ENCODE peak calls at places on chromosomes 2 and 18, in four cellular contexts. I is lung, M is GM23248, C is RCC 7860. J is an unnamed sample.
A peak's percentile ranks its signal among the peaks of the same experiment; 100 is the strongest.

GRCh38 chr18:48292787-48293409 is 116.3 kb downstream of the ZBTB7C start:
- DNase-seq in M (no peak), I (peak; percentile 6), C (no peak), J (no peak)

GRCh38 chr2:15776629-15776919 is 163.8 kb upstream of the MYCN start:
- DNase-seq in C (no peak), M (no peak), I (no peak), J (no peak)

GRCh38 chr2:88903744-88904353 is 212.4 kb downstream of the RPIA start:
- DNase-seq in M (peak; percentile 58), C (no peak), I (no peak), J (peak; percentile 38)

GRCh38 chr2:176174382-176174834 is 14.1 kb upstream of the HOXD1 start:
- DNase-seq in M (no peak), I (no peak), C (peak; percentile 52), J (peak; percentile 50)

GRCh38 chr18:79574938-79575525 is 104.6 kb upstream of the CTDP1 start:
- DNase-seq in I (no peak), C (no peak), M (no peak), J (no peak)

GRCh38 chr2:73414651-73415050 is 29.0 kb downstream of the ALMS1 start:
- DNase-seq in M (peak; percentile 40), I (no peak), C (no peak), J (no peak)

GRCh38 chr2:188399159-188399558 is 107.5 kb downstream of the GULP1 start:
- DNase-seq in M (peak; percentile 42), I (no peak), C (peak; percentile 76), J (peak; percentile 79)

GRCh38 chr2:102304711-102305591 is 6.4 kb upstream of the IL1RL1 start:
- DNase-seq in C (no peak), I (no peak), M (no peak), J (no peak)

GRCh38 chr2:158099716-158100115 is 2.0 kb upstream of the UPP2 start:
- DNase-seq in I (no peak), C (peak; percentile 49), M (peak; percentile 20), J (peak; percentile 29)

GRCh38 chr2:20172273-20173052 is 52.5 kb downstream of the SDC1 start:
- DNase-seq in I (peak; percentile 60), M (no peak), C (no peak), J (no peak)

GRCh38 chr18:55998071-55998522 is 410.1 kb upstream of the TCF4 start:
- DNase-seq in C (no peak), I (no peak), M (peak; percentile 71), J (peak; percentile 24)

GRCh38 chr2:236167297-236168109 is 683 bp downstream of the GBX2 start:
- DNase-seq in C (peak; percentile 8), M (peak; percentile 73), I (no peak), J (peak; percentile 34)

GRCh38 chr2:69588945-69589344 is 54.6 kb downstream of the AAK1 start:
- DNase-seq in C (no peak), M (no peak), I (no peak), J (no peak)

GRCh38 chr2:112795720-112796119 is 11.4 kb upstream of the IL1A start:
- DNase-seq in M (no peak), I (no peak), C (no peak), J (no peak)

GRCh38 chr2:178829299-178829698 is 22.1 kb upstream of the TTN start:
- DNase-seq in M (peak; percentile 10), I (no peak), C (no peak), J (no peak)

GRCh38 chr2:240024766-240025165 is 376 bp downstream of the NDUFA10 start:
- DNase-seq in I (no peak), C (no peak), M (peak; percentile 49), J (no peak)

GRCh38 chr2:195818521-195818920 is 161.5 kb downstream of the SLC39A10 start:
- DNase-seq in C (no peak), M (peak; percentile 24), I (no peak), J (no peak)

GRCh38 chr2:49973917-49974368 is 819.6 kb upstream of the FSHR start:
- DNase-seq in M (peak; percentile 29), C (no peak), I (peak; percentile 49), J (peak; percentile 78)

GRCh38 chr18:73715228-73715670 is 432.4 kb downstream of the FBXO15 start:
- DNase-seq in M (no peak), I (no peak), C (no peak), J (no peak)

GRCh38 chr2:191929288-191929687 is 82.4 kb upstream of the CAVIN2 start:
- DNase-seq in M (no peak), I (no peak), C (no peak), J (no peak)

GRCh38 chr2:61469424-61470121 is 1.3 kb downstream of the USP34 start:
- DNase-seq in M (peak; percentile 42), I (no peak), C (no peak), J (peak; percentile 66)

GRCh38 chr2:101012706-101013181 is 10.7 kb downstream of the RPL31 start:
- DNase-seq in M (peak; percentile 63), C (peak; percentile 10), I (no peak), J (peak; percentile 26)

GRCh38 chr18:59865241-59865986 is 34.4 kb upstream of the PMAIP1 start:
- DNase-seq in C (no peak), M (no peak), I (no peak), J (no peak)

GRCh38 chr18:9249254-9249653 is 85.3 kb upstream of the TWSG1 start:
- DNase-seq in I (no peak), M (no peak), C (no peak), J (no peak)

GRCh38 chr2:178824181-178824580 is 17.0 kb upstream of the TTN start:
- DNase-seq in C (no peak), I (no peak), M (no peak), J (no peak)

GRCh38 chr2:162732946-162733698 is 105.4 kb downstream of the KCNH7 start:
- DNase-seq in C (no peak), I (no peak), M (no peak), J (no peak)

GRCh38 chr2:38556007-38556801 is 46.5 kb downstream of the HNRNPLL start:
- DNase-seq in C (no peak), I (no peak), M (no peak), J (no peak)

GRCh38 chr2:216661639-216662375 is 28.6 kb downstream of the IGFBP2 start:
- DNase-seq in M (no peak), C (peak; percentile 16), I (no peak), J (no peak)

GRCh38 chr18:75208055-75208835 is 694 bp downstream of the PTGR3 start:
- DNase-seq in M (peak; percentile 80), I (peak; percentile 54), C (peak; percentile 7), J (no peak)

GRCh38 chr18:22639026-22639463 is 221.3 kb upstream of the CTAGE1 start:
- DNase-seq in M (peak; percentile 73), I (no peak), C (peak; percentile 35), J (peak; percentile 65)

GRCh38 chr2:205730191-205730590 is 47.9 kb downstream of the NRP2 start:
- DNase-seq in C (no peak), M (no peak), I (no peak), J (no peak)

GRCh38 chr2:159615936-159616733 is at the start of gene BAZ2B:
- DNase-seq in C (peak; percentile 67), M (peak; percentile 89), I (peak; percentile 67), J (peak; percentile 81)

GRCh38 chr18:46174317-46175039 is 70.3 kb downstream of the HAUS1 start:
- DNase-seq in I (no peak), C (no peak), M (peak; percentile 78), J (peak; percentile 26)

GRCh38 chr2:207933396-207934045 is 91.8 kb downstream of the PLEKHM3 start:
- DNase-seq in I (no peak), C (no peak), M (no peak), J (no peak)

GRCh38 chr2:38174646-38175096 is 98.7 kb upstream of the CYP1B1 start:
- DNase-seq in I (peak; percentile 57), M (peak; percentile 98), C (peak; percentile 96), J (peak; percentile 96)

GRCh38 chr2:218985325-218986091 is 524 bp upstream of the FEV start:
- DNase-seq in M (no peak), C (no peak), I (no peak), J (no peak)